ENCODE peak calls at places on chromosomes 5 and 9, in five cellular contexts. N, M, R, D and F are unnamed samples.

GRCh38 chr9:134984372-134985240 is 66.9 kb upstream of the FCN1 start:
- DNase-seq in N (no peak), M (no peak), R (no peak), D (no peak), F (no peak)

GRCh38 chr5:36662291-36662851 is 56.0 kb downstream of the SLC1A3 start:
- DNase-seq in N (no peak), M (no peak), R (no peak), D (no peak), F (no peak)

GRCh38 chr5:42518595-42519067 is 95.4 kb downstream of the GHR start:
- DNase-seq in N (no peak), M (no peak), R (no peak), D (no peak), F (no peak)

GRCh38 chr9:93004561-93004960 is 53.9 kb upstream of the SUSD3 start:
- DNase-seq in N (no peak), M (no peak), R (no peak), D (no peak), F (no peak)

GRCh38 chr5:143110591-143110990 is 292.9 kb downstream of the NR3C1 start:
- DNase-seq in N (no peak), M (no peak), R (no peak), D (no peak), F (no peak)

GRCh38 chr5:129097498-129098296 is 3.1 kb downstream of the ISOC1 start:
- DNase-seq in N (no peak), M (no peak), R (no peak), D (no peak), F (no peak)

GRCh38 chr9:14565352-14565956 is 127.8 kb downstream of the ZDHHC21 start:
- DNase-seq in N (no peak), M (no peak), R (peak), D (no peak), F (no peak)

GRCh38 chr9:84667571-84668203 is 1.8 kb upstream of the NTRK2 start:
- DNase-seq in N (peak), M (peak), R (no peak), D (no peak), F (no peak)

GRCh38 chr5:166341708-166342329 is 1949.6 kb upstream of the WWC1 start:
- DNase-seq in N (peak), M (no peak), R (no peak), D (no peak), F (no peak)

GRCh38 chr5:78610163-78610583 is 38.4 kb downstream of the LHFPL2 start:
- DNase-seq in N (no peak), M (no peak), R (no peak), D (no peak), F (no peak)

GRCh38 chr9:34611251-34611810 is 566 bp downstream of the RPP25L start:
- DNase-seq in N (no peak), M (no peak), R (no peak), D (no peak), F (no peak)

GRCh38 chr9:132722564-132723065 is 52.4 kb downstream of the GTF3C4 start:
- DNase-seq in N (no peak), M (no peak), R (no peak), D (no peak), F (no peak)

GRCh38 chr9:68416891-68417570 is 60.6 kb downstream of the PGM5 start:
- DNase-seq in N (peak), M (no peak), R (no peak), D (no peak), F (peak)

GRCh38 chr5:16519435-16519834 is 53.8 kb upstream of the ZNF622 start:
- DNase-seq in N (no peak), M (no peak), R (no peak), D (no peak), F (no peak)

GRCh38 chr5:56116599-56117131 is 116.5 kb downstream of the ANKRD55 start:
- DNase-seq in N (no peak), M (no peak), R (no peak), D (peak), F (no peak)

GRCh38 chr9:4048441-4048840 is 251.4 kb downstream of the GLIS3 start:
- DNase-seq in N (no peak), M (no peak), R (no peak), D (no peak), F (no peak)

GRCh38 chr5:88145603-88146467 is 122.8 kb downstream of the TMEM161B start:
- DNase-seq in N (no peak), M (peak), R (no peak), D (peak), F (no peak)
- H3K4me2 ChIP-seq in N (peak), M (peak), R (no peak), D (peak), F (no peak)

GRCh38 chr5:145483211-145483610 is 351.9 kb downstream of the PRELID2 start:
- DNase-seq in N (no peak), M (no peak), R (no peak), D (no peak), F (no peak)

GRCh38 chr5:145478651-145479050 is 356.5 kb downstream of the PRELID2 start:
- DNase-seq in N (no peak), M (no peak), R (no peak), D (no peak), F (no peak)

GRCh38 chr5:145479862-145480261 is 355.3 kb downstream of the PRELID2 start:
- DNase-seq in N (no peak), M (no peak), R (no peak), D (no peak), F (no peak)

GRCh38 chr5:145484195-145484594 is 350.9 kb downstream of the PRELID2 start:
- DNase-seq in N (no peak), M (no peak), R (no peak), D (no peak), F (peak)

DNA sequence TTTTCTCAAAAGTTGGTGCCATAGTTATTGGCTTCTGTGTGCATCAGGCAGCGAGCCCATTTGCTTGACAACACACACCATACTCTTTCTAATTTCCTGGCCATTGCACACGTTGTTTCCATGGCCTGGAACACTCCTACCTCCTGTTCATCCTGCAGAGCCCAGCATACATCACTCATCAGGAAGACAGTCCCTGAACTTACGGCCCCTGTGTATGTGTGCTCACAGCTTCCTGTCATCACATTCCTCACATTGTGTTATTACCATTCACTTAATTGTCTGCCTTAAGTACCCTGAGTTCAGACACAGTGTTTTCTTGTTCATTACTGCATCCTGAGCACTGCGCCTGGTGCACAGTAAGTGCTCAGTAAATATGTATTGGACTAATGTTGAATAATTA is 355.9 kb downstream of the PRELID2 start:
- DNase-seq in N (no peak), M (no peak), R (no peak), D (no peak), F (no peak)
- TF ChIP-seq CEBPB in N (no peak), M (no peak), R (no peak), D (no peak), F (no peak)

DNA sequence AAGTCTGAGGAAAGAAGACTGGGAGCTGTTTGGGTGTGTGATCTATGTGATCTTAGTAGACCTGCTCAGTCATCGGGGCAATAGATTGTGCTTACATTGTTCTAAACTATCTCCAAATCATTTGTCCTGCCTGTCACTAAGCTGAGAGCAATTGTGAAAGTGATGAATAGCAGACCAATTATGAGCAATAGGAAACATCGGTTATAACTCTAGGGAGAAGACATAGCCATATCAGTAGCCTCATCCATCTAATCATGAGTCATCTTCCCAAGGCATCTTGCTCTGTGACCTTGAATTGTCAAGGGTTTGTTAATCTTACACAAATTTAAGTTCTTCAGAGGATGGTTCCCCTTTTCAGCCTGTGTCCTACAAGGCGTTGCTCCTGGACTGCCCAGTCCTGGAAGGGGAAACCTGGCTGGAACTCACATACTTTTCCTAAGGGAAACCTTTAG is 54.1 kb upstream of the TRIM32 start:
- DNase-seq in N (no peak), M (no peak), R (no peak), D (no peak), F (no peak)
- TF ChIP-seq SIN3A in N (no peak), M (no peak), R (no peak), D (no peak), F (no peak)

DNA sequence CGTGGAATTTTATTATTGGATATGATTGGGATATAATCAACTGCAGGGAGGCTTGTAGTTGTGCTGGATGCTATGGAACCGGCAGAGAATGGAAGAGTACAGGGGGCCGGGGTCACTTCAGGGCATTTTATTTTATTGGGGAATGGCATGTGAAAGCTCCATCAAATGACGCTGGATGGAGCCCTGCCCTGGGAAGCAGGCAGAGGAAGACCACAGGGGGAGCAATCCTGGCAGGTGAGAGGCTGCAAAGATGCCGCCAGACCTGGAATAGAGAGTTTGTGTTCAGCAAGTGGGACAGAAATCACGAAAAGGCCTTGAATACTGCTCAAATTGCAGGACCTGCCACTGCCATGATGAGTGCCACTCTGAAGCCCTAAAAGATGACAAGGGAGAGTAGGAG is 30.9 kb upstream of the TGFBI start:
- DNase-seq in N (no peak), M (peak), R (no peak), D (no peak), F (no peak)
- H3K4me2 ChIP-seq in N (no peak), M (no peak), R (no peak), D (no peak), F (no peak)

GRCh38 chr5:94901071-94901979 is 282.9 kb downstream of the SLF1 start:
- DNase-seq in N (no peak), M (no peak), R (peak), D (no peak), F (no peak)
- TF ChIP-seq CEBPB in N (no peak), M (no peak), R (no peak), D (no peak), F (no peak)

DNA sequence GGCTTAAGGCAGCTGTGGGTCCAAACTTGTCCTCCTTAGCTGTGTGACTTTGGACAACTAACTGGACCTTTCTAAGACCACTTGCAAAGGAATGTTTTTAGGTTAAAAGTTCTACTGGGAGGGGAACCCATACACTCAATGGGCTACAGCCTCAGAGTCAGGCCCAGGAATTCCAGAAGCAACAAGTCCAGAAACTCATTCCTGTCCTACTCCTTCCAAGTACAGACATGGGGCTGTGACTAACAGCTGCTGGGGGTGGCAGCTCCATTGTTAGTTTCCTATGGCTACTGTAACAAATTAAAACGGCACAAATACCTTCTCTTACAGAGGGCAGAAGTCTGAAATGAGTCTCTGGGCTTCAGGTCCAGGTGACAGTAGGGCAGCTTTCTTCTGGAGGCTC is 12.4 kb upstream of the AKNA start:
- DNase-seq in N (no peak), M (no peak), R (no peak), D (no peak), F (no peak)
- TF ChIP-seq SIN3A in N (no peak), M (no peak), R (no peak), D (no peak), F (no peak)

GRCh38 chr5:132008961-132009680 is 2.3 kb downstream of the ACSL6 start:
- DNase-seq in N (peak), M (no peak), R (no peak), D (no peak), F (no peak)
- H3K4me2 ChIP-seq in N (no peak), M (no peak), R (no peak), D (no peak), F (no peak)

GRCh38 chr5:132559661-132560060 is 2.9 kb downstream of the RAD50 start:
- DNase-seq in N (no peak), M (no peak), R (no peak), D (no peak), F (no peak)
- TF ChIP-seq CEBPB in N (no peak), M (no peak), R (no peak), D (no peak), F (no peak)